ENCODE peak calls at places on chromosome 7, in seven cellular contexts. Q is GM12865, D is foreskin fibroblast, Y is brain microvascular endothelial cell, V is epithelial cell of esophagus, B is fibroblast of the aortic adventitia, C is HL-60. O is an unnamed sample.

GRCh38 chr7:94050046-94050445 is 45.9 kb upstream of the BET1 start:
- DNase-seq in Q (peak), D (no peak), Y (no peak), V (no peak), B (no peak), C (no peak), O (no peak)

GRCh38 chr7:38306136-38306535 is 32.7 kb upstream of the TARP start:
- DNase-seq in Q (no peak), D (no peak), Y (no peak), V (no peak), B (no peak), C (no peak), O (peak)

GRCh38 chr7:4837041-4837813 is 24.6 kb downstream of the PAPOLB start:
- DNase-seq in Q (no peak), D (peak), Y (peak), V (no peak), B (no peak), C (no peak), O (no peak)

GRCh38 chr7:1665721-1666250 is 4.3 kb upstream of the ELFN1 start:
- DNase-seq in Q (no peak), D (peak), Y (no peak), V (peak), B (no peak), C (peak), O (no peak)

GRCh38 chr7:2106920-2107319 is 125.8 kb downstream of the MAD1L1 start:
- DNase-seq in Q (no peak), D (peak), Y (peak), V (peak), B (no peak), C (no peak), O (no peak)

GRCh38 chr7:836429-836828 is 4.2 kb downstream of the SUN1 start:
- DNase-seq in Q (no peak), D (peak), Y (peak), V (no peak), B (peak), C (no peak), O (no peak)

GRCh38 chr7:47461161-47461560 is 120.8 kb downstream of the TNS3 start:
- DNase-seq in Q (no peak), D (peak), Y (peak), V (no peak), B (peak), C (no peak), O (no peak)

GRCh38 chr7:3754488-3755365 is 453.7 kb downstream of the SDK1 start:
- DNase-seq in Q (no peak), D (peak), Y (peak), V (peak), B (peak), C (no peak), O (no peak)

GRCh38 chr7:116139007-116139406 is 71.3 kb upstream of the TES start:
- DNase-seq in Q (no peak), D (peak), Y (peak), V (peak), B (no peak), C (no peak), O (no peak)

GRCh38 chr7:79272066-79272669 is 181.3 kb downstream of the MAGI2 start:
- DNase-seq in Q (peak), D (peak), Y (no peak), V (peak), B (peak), C (no peak), O (no peak)

GRCh38 chr7:116093516-116094301 is 63.1 kb upstream of the TFEC start:
- DNase-seq in Q (no peak), D (no peak), Y (no peak), V (no peak), B (no peak), C (no peak), O (no peak)

GRCh38 chr7:107860241-107860961 is 30.6 kb upstream of the DLD start:
- DNase-seq in Q (no peak), D (no peak), Y (no peak), V (no peak), B (no peak), C (no peak), O (no peak)

GRCh38 chr7:49244543-49244942 is 320.2 kb downstream of the CDC14C start:
- DNase-seq in Q (no peak), D (no peak), Y (no peak), V (no peak), B (no peak), C (no peak), O (no peak)

GRCh38 chr7:131905574-131905973 is 349.1 kb upstream of the PODXL start:
- DNase-seq in Q (no peak), D (no peak), Y (no peak), V (no peak), B (no peak), C (no peak), O (no peak)

GRCh38 chr7:111363099-111363498 is 199.2 kb downstream of the IMMP2L start:
- DNase-seq in Q (no peak), D (peak), Y (peak), V (no peak), B (peak), C (no peak), O (no peak)

GRCh38 chr7:77904252-77904651 is 105.7 kb downstream of the PHTF2 start:
- DNase-seq in Q (no peak), D (no peak), Y (no peak), V (peak), B (peak), C (no peak), O (no peak)

GRCh38 chr7:30682131-30683083 is at the start of gene CRHR2:
- DNase-seq in Q (no peak), D (no peak), Y (no peak), V (no peak), B (no peak), C (no peak), O (no peak)

GRCh38 chr7:1121886-1122831 is 34.2 kb downstream of the GPER1 start:
- DNase-seq in Q (no peak), D (no peak), Y (no peak), V (no peak), B (no peak), C (no peak), O (no peak)

GRCh38 chr7:12481722-12482121 is 78.1 kb upstream of the VWDE start:
- DNase-seq in Q (peak), D (peak), Y (no peak), V (no peak), B (no peak), C (no peak), O (no peak)

GRCh38 chr7:7103343-7104313 is 78.7 kb upstream of the C1GALT1 start:
- DNase-seq in Q (peak), D (peak), Y (peak), V (peak), B (peak), C (no peak), O (peak)

GRCh38 chr7:25389489-25390106 is 161.3 kb upstream of the NPVF start:
- DNase-seq in Q (peak), D (peak), Y (peak), V (peak), B (peak), C (no peak), O (no peak)

GRCh38 chr7:47776335-47776734 is 171.9 kb downstream of the PKD1L1 start:
- DNase-seq in Q (no peak), D (no peak), Y (no peak), V (peak), B (no peak), C (no peak), O (no peak)

GRCh38 chr7:155590215-155591023 is 44.1 kb upstream of the CNPY1 start:
- DNase-seq in Q (peak), D (no peak), Y (peak), V (no peak), B (peak), C (peak), O (no peak)

GRCh38 chr7:22718911-22719420 is 8.0 kb upstream of the IL6 start:
- DNase-seq in Q (no peak), D (peak), Y (no peak), V (no peak), B (peak), C (no peak), O (no peak)

GRCh38 chr7:121558288-121558687 is 162.2 kb upstream of the FAM3C start:
- DNase-seq in Q (no peak), D (no peak), Y (no peak), V (no peak), B (no peak), C (no peak), O (no peak)

GRCh38 chr7:5635461-5636445 is 145.7 kb downstream of the RNF216 start:
- DNase-seq in Q (no peak), D (peak), Y (no peak), V (no peak), B (peak), C (no peak), O (no peak)

GRCh38 chr7:30171753-30172447 is 37.1 kb downstream of the MTURN start:
- DNase-seq in Q (no peak), D (peak), Y (peak), V (peak), B (no peak), C (no peak), O (no peak)

GRCh38 chr7:99102361-99102760 is 41.5 kb downstream of the SMURF1 start:
- DNase-seq in Q (no peak), D (peak), Y (no peak), V (peak), B (no peak), C (no peak), O (no peak)

GRCh38 chr7:116097365-116098009 is 66.9 kb upstream of the TFEC start:
- DNase-seq in Q (no peak), D (peak), Y (peak), V (peak), B (peak), C (peak), O (peak)

GRCh38 chr7:133947458-133948044 is 179.6 kb upstream of the LRGUK start:
- DNase-seq in Q (no peak), D (no peak), Y (no peak), V (no peak), B (no peak), C (no peak), O (no peak)

GRCh38 chr7:140230862-140231778 is 54.3 kb upstream of the KDM7A start:
- DNase-seq in Q (no peak), D (peak), Y (peak), V (peak), B (peak), C (no peak), O (no peak)

DNA sequence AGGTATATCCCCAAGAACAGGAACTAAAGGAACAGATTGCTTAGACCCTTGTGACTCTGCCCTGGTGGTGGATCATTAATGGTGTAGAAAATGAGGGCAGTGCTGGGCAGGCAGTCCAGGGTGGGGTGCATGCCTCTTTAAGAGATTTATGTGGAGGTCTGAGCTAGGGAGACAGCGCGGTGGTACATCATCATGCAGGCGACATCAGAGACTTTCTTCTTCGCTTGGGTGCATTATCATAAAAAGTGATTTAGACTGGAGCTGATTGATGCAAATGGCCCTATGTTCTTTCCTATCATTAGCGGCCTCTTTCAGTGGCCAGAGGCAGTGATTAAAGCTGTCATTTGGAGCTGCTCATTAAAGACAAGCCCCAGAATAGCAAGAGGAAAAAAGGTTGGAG is 519.1 kb upstream of the GALNT17 start:
- DNase-seq in Q (no peak), D (no peak), Y (no peak), V (no peak), B (no peak), C (no peak), O (no peak)
- H3K4me3 ChIP-seq in Q (no peak), D (no peak), Y (no peak), V (no peak), B (no peak), C (no peak), O (no peak)

GRCh38 chr7:104415700-104416099 is 87.3 kb downstream of the LHFPL3 start:
- DNase-seq in Q (peak), D (no peak), Y (no peak), V (no peak), B (no peak), C (no peak), O (no peak)
- TF ChIP-seq CTCF in Q (no peak), D (no peak), Y (no peak), V (no peak), B (no peak), C (no peak), O (no peak)

GRCh38 chr7:137880432-137880831 is 33.7 kb upstream of the DGKI start:
- DNase-seq in Q (no peak), D (peak), Y (peak), V (peak), B (peak), C (no peak), O (peak)
- H3K4me3 ChIP-seq in Q (no peak), D (no peak), Y (no peak), V (no peak), B (no peak), C (no peak), O (no peak)

GRCh38 chr7:151727579-151728285 is 149.2 kb downstream of the PRKAG2 start:
- DNase-seq in Q (peak), D (peak), Y (peak), V (peak), B (peak), C (peak), O (peak)
- TF ChIP-seq CTCF in Q (no peak), D (peak), Y (no peak), V (no peak), B (no peak), C (no peak), O (no peak)

DNA sequence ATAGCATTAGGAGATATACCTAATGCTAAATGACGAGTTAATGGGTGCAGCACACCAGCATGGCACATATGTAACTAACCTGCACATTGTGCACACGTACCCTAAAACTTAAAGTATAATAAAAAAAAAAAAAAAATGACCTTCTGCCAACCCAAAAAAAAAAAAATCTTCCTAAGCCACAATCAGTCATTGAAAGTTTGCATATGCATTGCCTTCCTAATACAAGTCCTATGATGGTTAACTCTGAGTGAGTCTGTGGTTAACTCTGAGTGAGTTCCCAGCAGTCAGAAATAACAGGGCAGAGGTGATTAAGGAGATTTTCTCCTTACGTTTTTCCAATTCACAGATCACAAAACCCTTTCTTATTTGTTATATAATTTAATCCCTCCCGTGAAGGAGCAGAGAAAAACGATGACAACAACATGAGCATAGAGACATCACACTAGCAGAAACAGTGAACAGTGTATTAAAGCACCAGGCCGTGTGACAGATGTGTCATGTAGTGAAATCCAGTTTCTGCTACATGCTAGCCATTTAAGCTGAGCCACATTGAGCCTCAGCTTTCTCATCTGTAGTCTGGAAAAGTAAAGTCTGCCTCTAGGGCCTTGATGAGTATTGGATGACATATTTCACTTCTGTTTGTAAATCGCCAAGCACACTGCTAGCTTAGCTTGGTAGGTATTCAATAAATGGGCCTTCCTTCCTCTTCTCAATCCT is 7.4 kb upstream of the RNF148 start:
- DNase-seq in Q (peak), D (no peak), Y (no peak), V (no peak), B (no peak), C (no peak), O (no peak)
- H3K4me3 ChIP-seq in Q (no peak), D (no peak), Y (no peak), V (no peak), B (no peak), C (no peak), O (no peak)

GRCh38 chr7:106757846-106758245 is 96.9 kb upstream of the CCDC71L start:
- DNase-seq in Q (no peak), D (peak), Y (no peak), V (peak), B (peak), C (peak), O (peak)

GRCh38 chr7:106752345-106752744 is 91.4 kb upstream of the CCDC71L start:
- DNase-seq in Q (no peak), D (no peak), Y (no peak), V (no peak), B (no peak), C (no peak), O (no peak)

GRCh38 chr7:106756884-106757283 is 95.9 kb upstream of the CCDC71L start:
- DNase-seq in Q (no peak), D (no peak), Y (no peak), V (no peak), B (no peak), C (no peak), O (no peak)

GRCh38 chr7:106755641-106756040 is 94.7 kb upstream of the CCDC71L start:
- DNase-seq in Q (no peak), D (no peak), Y (no peak), V (no peak), B (no peak), C (no peak), O (no peak)

GRCh38 chr7:106756071-106756470 is 95.1 kb upstream of the CCDC71L start:
- DNase-seq in Q (no peak), D (no peak), Y (no peak), V (no peak), B (no peak), C (no peak), O (no peak)
- TF ChIP-seq CTCF in Q (no peak), D (no peak), Y (no peak), V (no peak), B (no peak), C (no peak), O (no peak)

GRCh38 chr7:73850212-73850611 is 7.9 kb upstream of the METTL27 start:
- DNase-seq in Q (no peak), D (no peak), Y (no peak), V (no peak), B (peak), C (no peak), O (no peak)

GRCh38 chr7:73850781-73851207 is 8.5 kb upstream of the METTL27 start:
- DNase-seq in Q (no peak), D (peak), Y (peak), V (peak), B (peak), C (no peak), O (peak)

GRCh38 chr7:73852500-73852899 is 8.5 kb upstream of the TMEM270 start:
- DNase-seq in Q (no peak), D (no peak), Y (no peak), V (no peak), B (peak), C (no peak), O (no peak)

GRCh38 chr7:73847941-73848723 is 5.8 kb upstream of the METTL27 start:
- DNase-seq in Q (no peak), D (no peak), Y (no peak), V (peak), B (no peak), C (no peak), O (no peak)

DNA sequence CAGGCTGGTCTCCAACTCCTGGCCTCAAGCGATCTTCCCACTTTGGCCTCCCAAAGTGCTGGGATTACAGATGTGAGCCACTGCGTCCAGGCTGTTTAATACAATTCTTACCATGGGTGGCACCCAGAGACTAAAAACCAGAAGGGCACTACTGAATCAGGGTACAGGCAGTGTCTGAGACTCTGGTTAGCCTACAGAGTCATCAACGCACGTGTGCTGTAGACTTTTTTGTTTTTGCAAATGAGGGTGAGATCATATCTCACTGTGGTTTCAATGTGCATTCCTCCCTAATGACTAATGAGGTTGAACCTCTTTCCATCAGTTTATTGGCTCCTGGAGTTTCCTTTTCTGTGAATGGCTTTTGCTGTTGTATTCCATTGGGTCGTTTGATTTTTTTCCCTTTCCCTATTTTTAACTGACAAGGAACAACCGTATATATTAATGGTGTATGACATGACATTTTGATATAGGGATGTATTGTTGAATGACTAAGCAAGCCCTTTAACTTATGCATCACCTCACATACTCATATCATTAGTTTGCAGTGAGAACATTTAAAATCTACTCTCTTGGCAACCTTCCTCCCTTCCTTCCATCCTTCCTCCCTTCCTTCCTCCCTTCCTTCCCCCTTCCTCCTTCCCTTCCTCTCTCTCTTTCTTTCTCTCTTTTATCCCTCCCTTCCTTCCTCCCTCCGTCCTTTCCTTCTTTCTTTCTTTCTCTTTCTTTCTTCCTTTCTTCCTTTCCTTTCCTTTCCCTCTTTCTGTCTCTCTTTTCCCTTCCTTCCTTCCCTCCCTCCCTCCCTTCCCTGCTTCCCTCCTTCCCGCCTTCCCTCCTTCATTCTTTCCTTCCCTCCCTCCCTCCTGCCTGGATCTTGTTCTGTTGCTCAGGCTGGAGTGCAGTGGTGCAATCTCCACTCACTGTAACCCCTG is 9.3 kb upstream of the TMEM270 start:
- DNase-seq in Q (peak), D (peak), Y (peak), V (peak), B (peak), C (no peak), O (peak)
- H3K4me3 ChIP-seq in Q (no peak), D (peak), Y (no peak), V (no peak), B (no peak), C (no peak), O (no peak)

GRCh38 chr7:158818325-158819213 is 10.7 kb downstream of the ESYT2 start:
- DNase-seq in Q (peak), D (peak), Y (peak), V (peak), B (peak), C (peak), O (peak)
- TF ChIP-seq CTCF in Q (no peak), D (no peak), Y (peak), V (no peak), B (no peak), C (no peak), O (no peak)

DNA sequence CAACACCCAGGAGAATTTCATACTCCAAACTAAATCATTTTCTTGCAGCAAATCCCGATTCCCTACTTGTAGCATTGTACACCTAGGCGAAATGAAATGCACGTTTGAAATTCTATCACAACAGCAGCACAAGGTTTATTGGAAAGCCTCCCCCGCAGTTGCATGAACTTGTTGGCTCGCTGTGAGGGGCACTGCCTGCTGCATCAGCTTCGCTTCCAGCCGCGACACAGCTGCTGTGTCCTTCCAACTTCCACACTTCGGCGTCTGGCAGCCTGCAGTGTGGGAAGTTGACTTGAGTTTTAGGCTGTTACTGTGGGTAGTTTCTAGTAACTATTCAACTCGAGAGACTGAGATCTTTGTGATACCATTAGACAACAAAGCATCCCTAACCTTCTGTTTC is 315.8 kb upstream of the TPK1 start:
- DNase-seq in Q (no peak), D (no peak), Y (no peak), V (no peak), B (no peak), C (no peak), O (no peak)
- H3K4me3 ChIP-seq in Q (no peak), D (no peak), Y (no peak), V (no peak), B (no peak), C (no peak), O (no peak)